ENCODE peak calls at places on chromosomes 5 and 9, in five cellular contexts. A, W, Y, Q and Z are unnamed samples.

GRCh38 chr9:127204771-127205470 is 59.7 kb upstream of the GARNL3 start:
- DNase-seq in A (peak; percentile 49), W (peak; percentile 62), Y (no peak), Q (peak; percentile 76), Z (peak; percentile 59)

GRCh38 chr5:73690015-73690414 is 64.0 kb downstream of the ARHGEF28 start:
- DNase-seq in A (no peak), W (no peak), Y (no peak), Q (no peak), Z (no peak)

GRCh38 chr5:100479079-100479688 is 56.0 kb upstream of the FAM174A start:
- DNase-seq in A (peak; percentile 7), W (peak; percentile 3), Y (peak; percentile 15), Q (no peak), Z (peak; percentile 2)

GRCh38 chr5:96975656-96976055 is 39.8 kb downstream of the LNPEP start:
- DNase-seq in A (peak; percentile 6), W (no peak), Y (no peak), Q (no peak), Z (no peak)

GRCh38 chr5:157148734-157149615 is 6.3 kb upstream of the MED7 start:
- DNase-seq in A (peak; percentile 60), W (peak; percentile 65), Y (peak; percentile 40), Q (peak; percentile 81), Z (peak; percentile 71)

GRCh38 chr9:124357591-124358361 is 57.5 kb downstream of the PSMB7 start:
- DNase-seq in A (no peak), W (no peak), Y (no peak), Q (no peak), Z (no peak)

GRCh38 chr9:137534256-137535119 is 15.7 kb downstream of the PNPLA7 start:
- DNase-seq in A (peak; percentile 60), W (peak; percentile 75), Y (no peak), Q (peak; percentile 73), Z (peak; percentile 56)

GRCh38 chr9:90988318-90988717 is 186.7 kb downstream of the SYK start:
- DNase-seq in A (peak; percentile 65), W (no peak), Y (no peak), Q (no peak), Z (no peak)

GRCh38 chr9:15873573-15874177 is 320.8 kb downstream of the CCDC171 start:
- DNase-seq in A (peak; percentile 74), W (peak; percentile 35), Y (no peak), Q (peak; percentile 18), Z (no peak)

GRCh38 chr9:33374634-33375237 is 27.6 kb downstream of the AQP7 start:
- DNase-seq in A (peak; percentile 74), W (peak; percentile 84), Y (no peak), Q (peak; percentile 78), Z (peak; percentile 79)

GRCh38 chr5:108196276-108196675 is 185.6 kb downstream of the FBXL17 start:
- DNase-seq in A (peak; percentile 17), W (no peak), Y (no peak), Q (no peak), Z (no peak)

GRCh38 chr5:103433216-103433615 is 129.4 kb downstream of the NUDT12 start:
- DNase-seq in A (peak; percentile 64), W (no peak), Y (no peak), Q (no peak), Z (no peak)

GRCh38 chr9:108551030-108551964 is 304.5 kb downstream of the ACTL7B start:
- DNase-seq in A (peak; percentile 96), W (no peak), Y (no peak), Q (peak; percentile 40), Z (no peak)

GRCh38 chr5:15290953-15291352 is 209.0 kb upstream of the FBXL7 start:
- DNase-seq in A (no peak), W (no peak), Y (no peak), Q (no peak), Z (peak; percentile 1)

GRCh38 chr5:151627650-151628049 is 36.5 kb upstream of the FAT2 start:
- DNase-seq in A (peak; percentile 18), W (no peak), Y (no peak), Q (no peak), Z (no peak)

GRCh38 chr5:12661617-12662370 is 757.5 kb upstream of the CTNND2 start:
- DNase-seq in A (no peak), W (no peak), Y (no peak), Q (no peak), Z (no peak)

GRCh38 chr9:69324549-69325401 is at the start of gene ENTREP1:
- DNase-seq in A (no peak), W (peak; percentile 73), Y (no peak), Q (peak; percentile 36), Z (no peak)

GRCh38 chr9:136377351-136378170 is 4.1 kb upstream of the CARD9 start:
- DNase-seq in A (no peak), W (no peak), Y (no peak), Q (no peak), Z (no peak)

GRCh38 chr5:135376961-135377621 is 21.9 kb downstream of the MACROH2A1 start:
- DNase-seq in A (no peak), W (peak; percentile 68), Y (no peak), Q (no peak), Z (no peak)

GRCh38 chr9:131810351-131811170 is 70.7 kb upstream of the RAPGEF1 start:
- DNase-seq in A (no peak), W (no peak), Y (no peak), Q (peak; percentile 31), Z (no peak)

GRCh38 chr9:38089387-38090165 is 20.5 kb upstream of the SHB start:
- DNase-seq in A (no peak), W (no peak), Y (no peak), Q (no peak), Z (no peak)

GRCh38 chr5:140835622-140836510 is 1.8 kb downstream of the PCDHA7 start:
- DNase-seq in A (no peak), W (no peak), Y (no peak), Q (no peak), Z (no peak)

GRCh38 chr5:124220418-124220817 is 526.0 kb downstream of the ZNF608 start:
- DNase-seq in A (no peak), W (no peak), Y (no peak), Q (no peak), Z (no peak)

GRCh38 chr5:1277781-1278180 is 17.1 kb downstream of the TERT start:
- DNase-seq in A (no peak), W (no peak), Y (no peak), Q (no peak), Z (no peak)

GRCh38 chr5:1279443-1280151 is 15.3 kb downstream of the TERT start:
- DNase-seq in A (no peak), W (no peak), Y (no peak), Q (no peak), Z (no peak)

GRCh38 chr5:1278216-1278615 is 16.7 kb downstream of the TERT start:
- DNase-seq in A (no peak), W (no peak), Y (no peak), Q (no peak), Z (no peak)

GRCh38 chr5:1277331-1277730 is 17.5 kb downstream of the TERT start:
- DNase-seq in A (no peak), W (no peak), Y (no peak), Q (no peak), Z (no peak)

GRCh38 chr5:1278656-1279442 is 16.0 kb downstream of the TERT start:
- DNase-seq in A (no peak), W (no peak), Y (no peak), Q (no peak), Z (no peak)
- TF ChIP-seq RFX5 in A (no peak), W (no peak), Y (no peak), Q (no peak), Z (no peak)

GRCh38 chr5:40484495-40484894 is 195.2 kb upstream of the PTGER4 start:
- DNase-seq in A (no peak), W (no peak), Y (peak; percentile 60), Q (no peak), Z (no peak)
- TF ChIP-seq RCOR1 in A (no peak), W (no peak), Y (no peak), Q (no peak), Z (no peak)

DNA sequence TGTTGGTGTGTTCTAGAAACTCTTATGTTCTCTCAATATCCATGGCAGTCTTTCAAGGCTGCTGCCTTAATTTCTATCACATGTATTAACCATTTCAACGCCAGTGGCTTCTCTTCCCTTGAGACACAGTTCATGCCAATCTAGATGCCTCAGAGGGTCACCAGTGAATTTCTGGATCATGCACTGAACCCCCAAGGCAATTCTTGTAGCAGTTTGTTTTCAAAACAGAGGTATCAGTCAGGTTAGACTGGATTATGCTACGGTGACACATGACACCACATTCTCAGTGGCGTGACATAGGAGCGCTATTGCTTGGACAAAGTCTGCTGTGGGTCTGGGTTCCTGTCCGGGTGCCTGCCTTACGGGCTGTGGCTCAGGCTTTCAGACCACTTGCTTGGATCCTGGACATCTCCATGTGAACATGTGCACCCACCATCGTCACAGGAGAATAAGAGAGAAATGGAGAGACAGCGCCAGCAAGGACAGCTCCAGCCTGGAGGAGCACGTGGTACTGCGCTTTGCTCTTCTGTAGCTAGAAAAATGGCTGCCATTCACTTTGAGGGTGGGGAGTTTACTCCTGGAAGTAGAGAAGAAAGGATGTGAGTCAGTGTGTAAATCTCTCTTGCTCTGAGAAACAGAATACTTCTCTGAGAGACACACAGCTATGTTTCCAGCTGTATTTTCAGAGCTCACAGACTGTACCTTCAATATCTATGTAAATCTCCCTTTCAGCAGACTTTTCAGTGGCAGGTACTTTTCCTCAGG is 329.3 kb upstream of the ADCY2 start:
- DNase-seq in A (no peak), W (no peak), Y (no peak), Q (no peak), Z (no peak)
- TF ChIP-seq RFX5 in A (no peak), W (no peak), Y (no peak), Q (no peak), Z (no peak)

DNA sequence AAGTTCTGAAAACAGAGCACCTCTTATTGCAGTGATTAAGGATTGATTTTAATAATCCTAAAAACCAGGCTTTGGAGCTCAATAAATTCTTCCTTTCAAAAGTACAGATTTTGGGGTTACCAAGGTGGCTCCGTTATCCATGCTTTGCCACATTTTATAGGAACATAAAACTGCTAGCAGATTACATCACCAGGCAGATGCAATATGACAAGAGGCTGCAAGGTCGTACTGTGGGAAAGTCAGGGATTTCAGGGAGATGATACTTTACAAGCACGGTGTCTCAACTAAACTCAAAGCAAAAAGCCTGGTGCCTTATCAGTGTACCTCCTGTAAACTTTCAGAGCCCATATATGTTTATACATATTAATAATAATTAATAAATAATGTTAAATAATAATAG is 28.6 kb downstream of the ADAMTSL1 start:
- DNase-seq in A (no peak), W (no peak), Y (no peak), Q (no peak), Z (no peak)
- TF ChIP-seq RCOR1 in A (no peak), W (no peak), Y (no peak), Q (no peak), Z (no peak)

GRCh38 chr9:113219972-113220371 is 1.1 kb downstream of the FKBP15 start:
- DNase-seq in A (peak; percentile 84), W (no peak), Y (peak; percentile 77), Q (no peak), Z (no peak)
- TF ChIP-seq RFX5 in A (no peak), W (no peak), Y (no peak), Q (no peak), Z (no peak)

GRCh38 chr5:149017669-149018068 is 45.2 kb downstream of the SH3TC2 start:
- DNase-seq in A (no peak), W (no peak), Y (no peak), Q (no peak), Z (no peak)

GRCh38 chr5:149019562-149020140 is 43.2 kb downstream of the SH3TC2 start:
- DNase-seq in A (peak; percentile 15), W (no peak), Y (no peak), Q (no peak), Z (no peak)

GRCh38 chr5:149022200-149022599 is 40.7 kb downstream of the SH3TC2 start:
- DNase-seq in A (no peak), W (no peak), Y (no peak), Q (no peak), Z (no peak)

GRCh38 chr5:149015561-149015960 is 47.3 kb downstream of the SH3TC2 start:
- DNase-seq in A (no peak), W (no peak), Y (no peak), Q (no peak), Z (no peak)

GRCh38 chr5:149018909-149019443 is 43.9 kb downstream of the SH3TC2 start:
- DNase-seq in A (peak; percentile 84), W (no peak), Y (no peak), Q (no peak), Z (no peak)
- TF ChIP-seq RCOR1 in A (no peak), W (no peak), Y (no peak), Q (no peak), Z (no peak)